ENCODE peak calls at places on chromosome 13, in eight cellular contexts. L is IMR-90, K is sigmoid colon, W is ovary, R is upper lobe of left lung, N is body of pancreas, F is transverse colon, C is tibial nerve. S is an unnamed sample.

GRCh38 chr13:82655518-82655855 is 1226.8 kb downstream of the SLITRK1 start:
- DNase-seq in L (peak; percentile 40), K (no peak), W (no peak), R (no peak), N (no peak), F (no peak), C (no peak), S (no peak)

GRCh38 chr13:42398542-42398941 is 126.6 kb downstream of the AKAP11 start:
- DNase-seq in L (no peak), K (peak; percentile 73), W (no peak), R (no peak), N (no peak), F (no peak), C (no peak), S (no peak)

GRCh38 chr13:29925457-29925856 is 75.0 kb upstream of the UBL3 start:
- DNase-seq in L (peak; percentile 78), K (peak; percentile 90), W (peak; percentile 23), R (no peak), N (peak; percentile 98), F (peak; percentile 70), C (peak; percentile 87), S (peak; percentile 82)

GRCh38 chr13:76783798-76784197 is 102.4 kb downstream of the KCTD12 start:
- DNase-seq in L (no peak), K (no peak), W (no peak), R (no peak), N (no peak), F (no peak), C (no peak), S (no peak)

GRCh38 chr13:72648513-72649065 is 78.8 kb downstream of the MZT1 start:
- DNase-seq in L (no peak), K (no peak), W (no peak), R (no peak), N (no peak), F (no peak), C (no peak), S (no peak)

GRCh38 chr13:113489549-113490495 is 689 bp downstream of the DCUN1D2 start:
- DNase-seq in L (peak; percentile 41), K (peak; percentile 74), W (no peak), R (no peak), N (no peak), F (peak; percentile 39), C (no peak), S (peak; percentile 46)

GRCh38 chr13:112985803-112986408 is 16.9 kb downstream of the MCF2L start:
- DNase-seq in L (no peak), K (no peak), W (no peak), R (peak; percentile 78), N (no peak), F (no peak), C (no peak), S (no peak)

GRCh38 chr13:107765724-107766436 is 449.5 kb downstream of the LIG4 start:
- DNase-seq in L (peak; percentile 51), K (no peak), W (no peak), R (no peak), N (no peak), F (no peak), C (no peak), S (no peak)

GRCh38 chr13:94825507-94825906 is 113.2 kb upstream of the SOX21 start:
- DNase-seq in L (no peak), K (peak; percentile 90), W (peak; percentile 40), R (no peak), N (peak; percentile 55), F (peak; percentile 25), C (peak; percentile 52), S (peak; percentile 58)

GRCh38 chr13:94389544-94390351 is 89.7 kb downstream of the DCT start:
- DNase-seq in L (no peak), K (no peak), W (no peak), R (no peak), N (no peak), F (no peak), C (no peak), S (no peak)

GRCh38 chr13:113451951-113452421 is 1.3 kb downstream of the ADPRHL1 start:
- DNase-seq in L (no peak), K (peak; percentile 36), W (no peak), R (no peak), N (no peak), F (no peak), C (no peak), S (no peak)

GRCh38 chr13:50678464-50679162 is 164.9 kb downstream of the DLEU7 start:
- DNase-seq in L (peak; percentile 60), K (no peak), W (no peak), R (no peak), N (no peak), F (no peak), C (no peak), S (no peak)

GRCh38 chr13:108961542-108962125 is 332.2 kb downstream of the MYO16 start:
- DNase-seq in L (peak; percentile 62), K (no peak), W (no peak), R (no peak), N (no peak), F (no peak), C (no peak), S (no peak)

GRCh38 chr13:113665582-113666323 is 1.3 kb upstream of the GRK1 start:
- DNase-seq in L (no peak), K (peak; percentile 56), W (peak; percentile 7), R (no peak), N (no peak), F (peak; percentile 5), C (no peak), S (peak; percentile 6)

GRCh38 chr13:71866173-71867091 is 572 bp downstream of the DACH1 start:
- DNase-seq in L (no peak), K (no peak), W (peak; percentile 10), R (peak; percentile 92), N (peak; percentile 27), F (peak; percentile 24), C (no peak), S (peak; percentile 27)

GRCh38 chr13:104854007-104854406 is 1681.5 kb downstream of the EFNB2 start:
- DNase-seq in L (no peak), K (no peak), W (no peak), R (no peak), N (no peak), F (no peak), C (no peak), S (no peak)

GRCh38 chr13:106610511-106610910 is 42.6 kb upstream of the ARGLU1 start:
- DNase-seq in L (peak; percentile 82), K (no peak), W (no peak), R (no peak), N (no peak), F (no peak), C (no peak), S (no peak)

GRCh38 chr13:44365008-44365407 is 8.6 kb upstream of the SERP2 start:
- DNase-seq in L (peak; percentile 64), K (no peak), W (no peak), R (no peak), N (no peak), F (no peak), C (no peak), S (no peak)

GRCh38 chr13:113938716-113939115 is 35.2 kb downstream of the C13orf46 start:
- DNase-seq in L (no peak), K (no peak), W (no peak), R (no peak), N (no peak), F (no peak), C (no peak), S (no peak)

GRCh38 chr13:29702912-29703351 is 107.4 kb upstream of the SLC7A1 start:
- DNase-seq in L (peak; percentile 69), K (peak; percentile 72), W (no peak), R (no peak), N (peak; percentile 18), F (no peak), C (peak; percentile 38), S (peak; percentile 46)

GRCh38 chr13:44744880-44745633 is 168.9 kb upstream of the TSC22D1 start:
- DNase-seq in L (no peak), K (no peak), W (no peak), R (no peak), N (no peak), F (no peak), C (no peak), S (no peak)

GRCh38 chr13:66657165-66657895 is 572.8 kb downstream of the PCDH9 start:
- DNase-seq in L (peak; percentile 98), K (peak; percentile 66), W (peak; percentile 30), R (no peak), N (peak; percentile 66), F (no peak), C (peak; percentile 8), S (peak; percentile 37)

GRCh38 chr13:32426981-32427851 is 714 bp downstream of the N4BP2L1 start:
- DNase-seq in L (peak; percentile 29), K (peak; percentile 83), W (peak; percentile 75), R (peak; percentile 92), N (peak; percentile 77), F (peak; percentile 56), C (peak; percentile 39), S (peak; percentile 57)
- TF ChIP-seq POLR2A in L (no peak), K (no peak), W (peak; percentile 16), R (no peak), N (peak; percentile 46), F (no peak), C (no peak), S (no peak)

DNA sequence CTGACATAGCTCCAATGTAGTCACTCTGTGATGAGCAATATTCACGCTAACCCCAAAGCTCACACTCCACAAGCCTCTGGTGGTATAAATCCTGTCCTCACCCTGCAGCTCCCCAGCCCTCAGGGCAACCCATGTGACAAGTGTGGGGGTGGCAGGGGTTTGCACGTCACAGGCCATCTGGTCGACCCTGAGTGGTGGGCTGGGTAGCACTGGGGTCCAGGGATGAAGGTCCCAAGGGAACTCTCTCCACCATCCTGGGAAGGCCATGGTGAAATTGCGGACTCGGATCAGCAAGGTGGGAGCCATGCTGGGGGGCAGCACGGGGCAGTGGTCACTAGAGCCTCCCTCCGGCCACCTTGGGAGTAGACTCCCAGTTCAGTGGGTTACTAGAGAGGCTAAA is 100.0 kb upstream of the SOX1 start:
- DNase-seq in L (no peak), K (peak; percentile 37), W (no peak), R (no peak), N (no peak), F (no peak), C (no peak), S (no peak)
- H3K27ac ChIP-seq in L (no peak overlapping the region), K (no peak overlapping the region), W (no peak overlapping the region), R (no peak overlapping the region), N (no peak overlapping the region), F (no peak overlapping the region), C (peak overlapping the region; percentile 75), S (no peak overlapping the region)

DNA sequence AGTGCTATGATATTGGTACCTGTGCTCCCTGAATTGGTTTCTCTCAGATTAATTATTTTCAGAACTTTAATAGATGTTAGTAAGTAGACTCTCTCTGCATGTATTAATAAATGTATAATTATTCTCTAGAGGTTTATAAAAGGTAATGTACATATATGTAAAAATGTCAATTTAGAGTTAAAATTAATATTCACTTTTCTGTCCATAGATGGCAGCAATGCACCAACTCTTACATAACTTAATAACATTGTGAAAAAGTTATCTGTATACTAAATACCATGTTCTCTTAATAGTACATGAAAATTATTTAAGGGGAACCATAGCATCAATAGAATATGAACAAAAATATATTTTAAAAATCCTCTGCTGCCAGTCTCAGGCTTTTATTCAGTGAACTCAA is 515.0 kb upstream of the KLHL1 start:
- DNase-seq in L (peak; percentile 0), K (no peak), W (no peak), R (no peak), N (no peak), F (no peak), C (no peak), S (no peak)
- TF ChIP-seq CTCF in L (peak; percentile 41), K (no peak), W (no peak), R (peak; percentile 8), N (peak; percentile 23), F (no peak), C (peak; percentile 27), S (no peak)

DNA sequence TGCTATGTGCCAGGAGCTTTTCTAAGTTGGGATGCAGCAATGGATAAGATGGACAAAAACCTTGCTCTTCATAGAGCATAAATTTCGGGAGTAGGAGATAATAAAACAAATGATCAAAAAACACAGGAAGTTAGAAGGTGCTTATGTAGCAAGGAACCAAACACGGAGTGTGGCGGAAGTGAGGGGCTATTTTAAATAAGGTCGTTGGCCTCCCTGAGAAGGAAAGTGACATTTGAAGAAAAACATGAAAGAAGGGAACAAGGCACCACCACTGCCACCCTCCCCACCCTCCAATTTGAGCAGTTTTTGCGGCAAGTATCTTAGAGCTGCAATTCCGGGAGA is 3.2 kb upstream of the GSX1 start:
- DNase-seq in L (no peak), K (no peak), W (no peak), R (no peak), N (no peak), F (no peak), C (no peak), S (no peak)
- TF ChIP-seq POLR2A in L (no peak), K (no peak), W (no peak), R (no peak), N (no peak), F (no peak), C (no peak), S (no peak)